ENCODE peak calls at places on chromosomes 13 and 19, in nine cellular contexts. One of them, this sample, is unnamed.

GRCh38 chr19:56137405-56137804 is 3.7 kb upstream of the ZNF444 start:
- DNase-seq in GM20000: no peak
- DNase-seq in Panc1: no peak
- DNase-seq in epithelial cell of proximal tubule: no peak
- DNase-seq in astrocyte of the spinal cord: no peak
- DNase-seq in cardiac fibroblast: no peak
- DNase-seq in upper lobe of left lung: peak; percentile 84
- DNase-seq in AG04450: no peak
- DNase-seq in left ventricle myocardium inferior: no peak
- DNase-seq in this sample: no peak

GRCh38 chr19:36973021-36973843 is 57.1 kb downstream of the ZNF568 start:
- DNase-seq in GM20000: peak; percentile 75
- DNase-seq in Panc1: peak; percentile 48
- DNase-seq in epithelial cell of proximal tubule: peak; percentile 22
- DNase-seq in astrocyte of the spinal cord: peak; percentile 80
- DNase-seq in cardiac fibroblast: peak; percentile 74
- DNase-seq in upper lobe of left lung: peak; percentile 71
- DNase-seq in AG04450: peak; percentile 29
- DNase-seq in left ventricle myocardium inferior: peak; percentile 87
- DNase-seq in this sample: peak; percentile 75

GRCh38 chr19:30873691-30874090 is 475.5 kb downstream of the TSHZ3 start:
- DNase-seq in GM20000: no peak
- DNase-seq in Panc1: no peak
- DNase-seq in epithelial cell of proximal tubule: no peak
- DNase-seq in astrocyte of the spinal cord: no peak
- DNase-seq in cardiac fibroblast: no peak
- DNase-seq in upper lobe of left lung: no peak
- DNase-seq in AG04450: no peak
- DNase-seq in left ventricle myocardium inferior: no peak
- DNase-seq in this sample: no peak

GRCh38 chr13:50244913-50245574 is 229.8 kb downstream of the KCNRG start:
- DNase-seq in GM20000: peak; percentile 32
- DNase-seq in Panc1: peak; percentile 84
- DNase-seq in epithelial cell of proximal tubule: peak; percentile 83
- DNase-seq in astrocyte of the spinal cord: peak; percentile 91
- DNase-seq in cardiac fibroblast: peak; percentile 50
- DNase-seq in upper lobe of left lung: peak; percentile 68
- DNase-seq in AG04450: peak; percentile 51
- DNase-seq in left ventricle myocardium inferior: no peak
- DNase-seq in this sample: no peak

GRCh38 chr19:57642396-57643046 is 9.6 kb downstream of the ZNF211 start:
- DNase-seq in GM20000: no peak
- DNase-seq in Panc1: no peak
- DNase-seq in epithelial cell of proximal tubule: no peak
- DNase-seq in astrocyte of the spinal cord: no peak
- DNase-seq in cardiac fibroblast: no peak
- DNase-seq in upper lobe of left lung: no peak
- DNase-seq in AG04450: no peak
- DNase-seq in left ventricle myocardium inferior: no peak
- DNase-seq in this sample: no peak

GRCh38 chr19:48990400-48990799 is 2.7 kb downstream of the GYS1 start:
- DNase-seq in GM20000: no peak
- DNase-seq in Panc1: no peak
- DNase-seq in epithelial cell of proximal tubule: no peak
- DNase-seq in astrocyte of the spinal cord: no peak
- DNase-seq in cardiac fibroblast: no peak
- DNase-seq in upper lobe of left lung: no peak
- DNase-seq in AG04450: no peak
- DNase-seq in left ventricle myocardium inferior: no peak
- DNase-seq in this sample: no peak

GRCh38 chr13:29496241-29496712 is 99.2 kb downstream of the SLC7A1 start:
- DNase-seq in GM20000: peak; percentile 39
- DNase-seq in Panc1: no peak
- DNase-seq in epithelial cell of proximal tubule: no peak
- DNase-seq in astrocyte of the spinal cord: no peak
- DNase-seq in cardiac fibroblast: peak; percentile 26
- DNase-seq in upper lobe of left lung: no peak
- DNase-seq in AG04450: no peak
- DNase-seq in left ventricle myocardium inferior: peak; percentile 53
- DNase-seq in this sample: peak; percentile 38

GRCh38 chr19:37718357-37718756 is 1.2 kb downstream of the ZNF607 start:
- DNase-seq in GM20000: no peak
- DNase-seq in Panc1: no peak
- DNase-seq in epithelial cell of proximal tubule: no peak
- DNase-seq in astrocyte of the spinal cord: no peak
- DNase-seq in cardiac fibroblast: no peak
- DNase-seq in upper lobe of left lung: no peak
- DNase-seq in AG04450: no peak
- DNase-seq in left ventricle myocardium inferior: no peak
- DNase-seq in this sample: no peak

GRCh38 chr13:41597348-41598041 is 140.1 kb downstream of the RGCC start:
- DNase-seq in GM20000: no peak
- DNase-seq in Panc1: no peak
- DNase-seq in epithelial cell of proximal tubule: no peak
- DNase-seq in astrocyte of the spinal cord: peak; percentile 40
- DNase-seq in cardiac fibroblast: no peak
- DNase-seq in upper lobe of left lung: no peak
- DNase-seq in AG04450: no peak
- DNase-seq in left ventricle myocardium inferior: no peak
- DNase-seq in this sample: no peak

GRCh38 chr13:101390461-101390860 is 25.8 kb downstream of the NALCN start:
- DNase-seq in GM20000: no peak
- DNase-seq in Panc1: no peak
- DNase-seq in epithelial cell of proximal tubule: no peak
- DNase-seq in astrocyte of the spinal cord: peak; percentile 82
- DNase-seq in cardiac fibroblast: no peak
- DNase-seq in upper lobe of left lung: no peak
- DNase-seq in AG04450: no peak
- DNase-seq in left ventricle myocardium inferior: no peak
- DNase-seq in this sample: no peak

GRCh38 chr19:16367269-16367683 is 42.6 kb downstream of the KLF2 start:
- DNase-seq in GM20000: peak; percentile 71
- DNase-seq in Panc1: no peak
- DNase-seq in epithelial cell of proximal tubule: no peak
- DNase-seq in astrocyte of the spinal cord: no peak
- DNase-seq in cardiac fibroblast: no peak
- DNase-seq in upper lobe of left lung: no peak
- DNase-seq in AG04450: no peak
- DNase-seq in left ventricle myocardium inferior: no peak
- DNase-seq in this sample: no peak

GRCh38 chr19:45125975-45126493 is 33.1 kb downstream of the PPP1R37 start:
- DNase-seq in GM20000: peak; percentile 46
- DNase-seq in Panc1: peak; percentile 22
- DNase-seq in epithelial cell of proximal tubule: no peak
- DNase-seq in astrocyte of the spinal cord: peak; percentile 37
- DNase-seq in cardiac fibroblast: peak; percentile 58
- DNase-seq in upper lobe of left lung: peak; percentile 73
- DNase-seq in AG04450: peak; percentile 8
- DNase-seq in left ventricle myocardium inferior: peak; percentile 31
- DNase-seq in this sample: peak; percentile 52

GRCh38 chr19:16001481-16002312 is 52.9 kb downstream of the OR10H4 start:
- DNase-seq in GM20000: peak; percentile 80
- DNase-seq in Panc1: no peak
- DNase-seq in epithelial cell of proximal tubule: no peak
- DNase-seq in astrocyte of the spinal cord: peak; percentile 45
- DNase-seq in cardiac fibroblast: peak; percentile 80
- DNase-seq in upper lobe of left lung: no peak
- DNase-seq in AG04450: peak; percentile 49
- DNase-seq in left ventricle myocardium inferior: no peak
- DNase-seq in this sample: no peak

GRCh38 chr19:2237869-2238153 is 1.2 kb downstream of the SF3A2 start:
- DNase-seq in GM20000: no peak
- DNase-seq in Panc1: no peak
- DNase-seq in epithelial cell of proximal tubule: no peak
- DNase-seq in astrocyte of the spinal cord: no peak
- DNase-seq in cardiac fibroblast: no peak
- DNase-seq in upper lobe of left lung: no peak
- DNase-seq in AG04450: no peak
- DNase-seq in left ventricle myocardium inferior: no peak
- DNase-seq in this sample: no peak

GRCh38 chr13:51589793-51590192 is 5.5 kb downstream of the WDFY2 start:
- DNase-seq in GM20000: no peak
- DNase-seq in Panc1: no peak
- DNase-seq in epithelial cell of proximal tubule: no peak
- DNase-seq in astrocyte of the spinal cord: no peak
- DNase-seq in cardiac fibroblast: no peak
- DNase-seq in upper lobe of left lung: no peak
- DNase-seq in AG04450: no peak
- DNase-seq in left ventricle myocardium inferior: no peak
- DNase-seq in this sample: no peak

GRCh38 chr13:90230311-90230710 is 1117.2 kb upstream of the MIR17HG start:
- DNase-seq in GM20000: no peak
- DNase-seq in Panc1: no peak
- DNase-seq in epithelial cell of proximal tubule: no peak
- DNase-seq in astrocyte of the spinal cord: no peak
- DNase-seq in cardiac fibroblast: no peak
- DNase-seq in upper lobe of left lung: no peak
- DNase-seq in AG04450: no peak
- DNase-seq in left ventricle myocardium inferior: no peak
- DNase-seq in this sample: no peak

GRCh38 chr13:90237852-90238251 is 1109.6 kb upstream of the MIR17HG start:
- DNase-seq in GM20000: no peak
- DNase-seq in Panc1: no peak
- DNase-seq in epithelial cell of proximal tubule: no peak
- DNase-seq in astrocyte of the spinal cord: no peak
- DNase-seq in cardiac fibroblast: no peak
- DNase-seq in upper lobe of left lung: no peak
- DNase-seq in AG04450: no peak
- DNase-seq in left ventricle myocardium inferior: no peak
- DNase-seq in this sample: no peak

GRCh38 chr13:90238433-90238832 is 1109.1 kb upstream of the MIR17HG start:
- DNase-seq in GM20000: no peak
- DNase-seq in Panc1: no peak
- DNase-seq in epithelial cell of proximal tubule: no peak
- DNase-seq in astrocyte of the spinal cord: peak; percentile 29
- DNase-seq in cardiac fibroblast: peak; percentile 69
- DNase-seq in upper lobe of left lung: no peak
- DNase-seq in AG04450: no peak
- DNase-seq in left ventricle myocardium inferior: no peak
- DNase-seq in this sample: no peak

GRCh38 chr13:90232291-90232690 is 1115.2 kb upstream of the MIR17HG start:
- DNase-seq in GM20000: no peak
- DNase-seq in Panc1: no peak
- DNase-seq in epithelial cell of proximal tubule: peak; percentile 9
- DNase-seq in astrocyte of the spinal cord: no peak
- DNase-seq in cardiac fibroblast: no peak
- DNase-seq in upper lobe of left lung: no peak
- DNase-seq in AG04450: no peak
- DNase-seq in left ventricle myocardium inferior: no peak
- DNase-seq in this sample: no peak

GRCh38 chr13:90233933-90234672 is 1113.4 kb upstream of the MIR17HG start:
- DNase-seq in GM20000: no peak
- DNase-seq in Panc1: no peak
- DNase-seq in epithelial cell of proximal tubule: no peak
- DNase-seq in astrocyte of the spinal cord: no peak
- DNase-seq in cardiac fibroblast: peak; percentile 3
- DNase-seq in upper lobe of left lung: no peak
- DNase-seq in AG04450: no peak
- DNase-seq in left ventricle myocardium inferior: no peak
- DNase-seq in this sample: no peak
- TF ChIP-seq CTCF in GM20000: no peak
- TF ChIP-seq CTCF in Panc1: no peak
- TF ChIP-seq CTCF in epithelial cell of proximal tubule: peak; percentile 14
- TF ChIP-seq CTCF in astrocyte of the spinal cord: peak; percentile 8
- TF ChIP-seq CTCF in cardiac fibroblast: no peak
- TF ChIP-seq CTCF in upper lobe of left lung: no peak
- TF ChIP-seq CTCF in AG04450: no peak
- TF ChIP-seq CTCF in left ventricle myocardium inferior: no peak
- TF ChIP-seq CTCF in this sample: no peak

DNA sequence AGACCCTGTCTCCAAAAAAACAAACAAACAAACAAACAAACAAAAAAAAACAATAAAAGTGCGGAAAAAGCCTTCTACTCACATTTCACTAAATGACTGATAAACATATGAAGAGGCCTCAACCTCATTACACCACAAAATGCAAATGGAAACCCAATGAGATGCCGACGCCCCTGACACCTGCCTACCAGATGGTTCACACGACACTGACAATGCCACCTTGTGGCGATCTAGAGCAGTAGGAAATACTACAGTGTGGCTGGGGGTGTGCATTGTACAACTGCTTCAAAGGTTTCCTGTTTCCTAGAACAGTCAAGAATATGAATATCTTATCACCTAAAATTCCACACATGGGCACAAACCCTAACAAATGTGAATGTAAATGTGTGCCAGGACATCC is 14.0 kb downstream of the SCGB2B2 start:
- DNase-seq in GM20000: peak; percentile 47
- DNase-seq in Panc1: no peak
- DNase-seq in epithelial cell of proximal tubule: no peak
- DNase-seq in astrocyte of the spinal cord: no peak
- DNase-seq in cardiac fibroblast: peak; percentile 7
- DNase-seq in upper lobe of left lung: no peak
- DNase-seq in AG04450: no peak
- DNase-seq in left ventricle myocardium inferior: no peak
- DNase-seq in this sample: no peak
- TF ChIP-seq CTCF in GM20000: peak; percentile 23
- TF ChIP-seq CTCF in Panc1: peak; percentile 87
- TF ChIP-seq CTCF in epithelial cell of proximal tubule: peak; percentile 41
- TF ChIP-seq CTCF in astrocyte of the spinal cord: no peak
- TF ChIP-seq CTCF in cardiac fibroblast: peak; percentile 33
- TF ChIP-seq CTCF in upper lobe of left lung: peak; percentile 34
- TF ChIP-seq CTCF in AG04450: peak; percentile 21
- TF ChIP-seq CTCF in left ventricle myocardium inferior: peak; percentile 54
- TF ChIP-seq CTCF in this sample: no peak

DNA sequence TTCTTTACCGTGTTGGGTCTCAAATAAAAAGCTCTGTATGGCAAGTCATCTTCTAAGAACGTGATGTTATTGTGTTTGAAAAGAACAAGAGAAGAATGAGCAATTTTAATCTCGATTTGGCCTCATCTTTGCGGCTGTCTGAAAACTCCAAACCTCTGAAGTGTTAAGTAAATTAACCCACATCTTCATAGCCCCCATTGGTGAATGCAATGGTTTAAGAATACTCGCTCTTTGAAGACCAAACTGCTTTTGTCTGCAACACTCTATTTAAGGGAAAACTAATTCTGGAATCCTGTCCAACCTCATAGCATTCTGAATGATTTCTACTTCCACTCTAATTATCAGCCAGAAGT is 56.9 kb upstream of the SCEL start:
- DNase-seq in GM20000: no peak
- DNase-seq in Panc1: no peak
- DNase-seq in epithelial cell of proximal tubule: no peak
- DNase-seq in astrocyte of the spinal cord: no peak
- DNase-seq in cardiac fibroblast: no peak
- DNase-seq in upper lobe of left lung: no peak
- DNase-seq in AG04450: no peak
- DNase-seq in left ventricle myocardium inferior: no peak
- DNase-seq in this sample: no peak
- TF ChIP-seq CTCF in GM20000: no peak
- TF ChIP-seq CTCF in Panc1: peak; percentile 39
- TF ChIP-seq CTCF in epithelial cell of proximal tubule: no peak
- TF ChIP-seq CTCF in astrocyte of the spinal cord: no peak
- TF ChIP-seq CTCF in cardiac fibroblast: no peak
- TF ChIP-seq CTCF in upper lobe of left lung: no peak
- TF ChIP-seq CTCF in AG04450: no peak
- TF ChIP-seq CTCF in left ventricle myocardium inferior: no peak
- TF ChIP-seq CTCF in this sample: no peak

DNA sequence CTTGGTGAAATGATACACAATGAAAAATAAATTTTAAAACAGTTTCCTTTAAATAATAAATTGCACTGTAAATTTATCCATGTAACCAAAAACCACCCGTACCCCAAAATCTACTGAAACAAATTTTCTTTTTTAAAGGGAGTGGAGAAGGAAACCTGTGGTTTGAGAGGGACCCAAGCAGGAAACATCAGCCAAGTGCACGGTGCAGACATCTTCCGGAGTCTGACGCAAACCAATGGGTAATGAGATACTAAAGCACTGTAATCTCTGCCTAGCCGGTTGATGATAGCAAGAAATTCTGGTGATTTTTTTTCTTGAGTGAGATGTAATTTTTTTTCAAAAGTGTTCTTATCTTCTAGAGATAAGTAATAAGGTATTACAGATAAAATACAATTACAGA is 115.4 kb downstream of the ABCC4 start:
- DNase-seq in GM20000: no peak
- DNase-seq in Panc1: no peak
- DNase-seq in epithelial cell of proximal tubule: no peak
- DNase-seq in astrocyte of the spinal cord: no peak
- DNase-seq in cardiac fibroblast: peak; percentile 4
- DNase-seq in upper lobe of left lung: peak; percentile 27
- DNase-seq in AG04450: no peak
- DNase-seq in left ventricle myocardium inferior: no peak
- DNase-seq in this sample: no peak
- TF ChIP-seq CTCF in GM20000: no peak
- TF ChIP-seq CTCF in Panc1: no peak
- TF ChIP-seq CTCF in epithelial cell of proximal tubule: no peak
- TF ChIP-seq CTCF in astrocyte of the spinal cord: no peak
- TF ChIP-seq CTCF in cardiac fibroblast: no peak
- TF ChIP-seq CTCF in upper lobe of left lung: no peak
- TF ChIP-seq CTCF in AG04450: no peak
- TF ChIP-seq CTCF in left ventricle myocardium inferior: no peak
- TF ChIP-seq CTCF in this sample: no peak

This sample was measured in activated B cell treated with CpG ODN at 0.5 μM for 24 hours.